ENCODE peak calls at places on chromosomes 11 and 22, in six cellular contexts. One of them, this sample, is unnamed.

GRCh38 chr22:25514436-25514835 is 50.0 kb upstream of the GRK3 start:
- DNase-seq in A549: no peak
- DNase-seq in HCT116: no peak
- DNase-seq in mammary epithelial cell: peak; percentile 42
- DNase-seq in GM23338: peak; percentile 83
- DNase-seq in heart right ventricle: no peak
- DNase-seq in this sample: no peak

GRCh38 chr11:64766881-64767280 is 7.1 kb upstream of the PYGM start:
- DNase-seq in A549: no peak
- DNase-seq in HCT116: no peak
- DNase-seq in heart right ventricle: no peak
- DNase-seq in GM23338: no peak
- DNase-seq in mammary epithelial cell: no peak
- DNase-seq in this sample: no peak

GRCh38 chr22:24875862-24876506 is 70.0 kb downstream of the SGSM1 start:
- DNase-seq in A549: no peak
- DNase-seq in heart right ventricle: no peak
- DNase-seq in HCT116: no peak
- DNase-seq in mammary epithelial cell: no peak
- DNase-seq in GM23338: peak; percentile 82
- DNase-seq in this sample: peak; percentile 30

GRCh38 chr22:45503816-45504702 is 1.4 kb downstream of the FBLN1 start:
- DNase-seq in HCT116: no peak
- DNase-seq in mammary epithelial cell: peak; percentile 79
- DNase-seq in GM23338: peak; percentile 80
- DNase-seq in heart right ventricle: no peak
- DNase-seq in A549: no peak
- DNase-seq in this sample: peak; percentile 80

GRCh38 chr11:14089690-14090462 is 127.4 kb downstream of the SPON1 start:
- DNase-seq in GM23338: no peak
- DNase-seq in heart right ventricle: peak; percentile 14
- DNase-seq in A549: no peak
- DNase-seq in HCT116: no peak
- DNase-seq in mammary epithelial cell: no peak
- DNase-seq in this sample: no peak

GRCh38 chr11:88378422-88379066 is 41.0 kb upstream of the CTSC start:
- DNase-seq in heart right ventricle: no peak
- DNase-seq in GM23338: no peak
- DNase-seq in A549: no peak
- DNase-seq in HCT116: no peak
- DNase-seq in mammary epithelial cell: no peak
- DNase-seq in this sample: no peak

GRCh38 chr22:20438066-20438677 is 547 bp upstream of the SCARF2 start:
- DNase-seq in mammary epithelial cell: no peak
- DNase-seq in GM23338: peak; percentile 65
- DNase-seq in A549: no peak
- DNase-seq in heart right ventricle: no peak
- DNase-seq in HCT116: no peak
- DNase-seq in this sample: peak; percentile 75

GRCh38 chr11:119363874-119364590 is 17.5 kb downstream of the USP2 start:
- DNase-seq in mammary epithelial cell: no peak
- DNase-seq in heart right ventricle: peak; percentile 79
- DNase-seq in HCT116: no peak
- DNase-seq in A549: peak; percentile 31
- DNase-seq in GM23338: peak; percentile 80
- DNase-seq in this sample: no peak

GRCh38 chr11:19359425-19360000 is 118.8 kb upstream of the E2F8 start:
- DNase-seq in mammary epithelial cell: no peak
- DNase-seq in GM23338: no peak
- DNase-seq in A549: no peak
- DNase-seq in heart right ventricle: no peak
- DNase-seq in HCT116: no peak
- DNase-seq in this sample: peak; percentile 75

GRCh38 chr11:18769802-18770456 is 21.7 kb downstream of the PTPN5 start:
- DNase-seq in GM23338: peak; percentile 64
- DNase-seq in mammary epithelial cell: no peak
- DNase-seq in A549: no peak
- DNase-seq in HCT116: no peak
- DNase-seq in heart right ventricle: no peak
- DNase-seq in this sample: no peak

GRCh38 chr11:73335204-73335923 is 27.3 kb downstream of the ARHGEF17 start:
- DNase-seq in A549: peak; percentile 93
- DNase-seq in HCT116: peak; percentile 33
- DNase-seq in mammary epithelial cell: peak; percentile 55
- DNase-seq in GM23338: peak; percentile 86
- DNase-seq in heart right ventricle: peak; percentile 89
- DNase-seq in this sample: peak; percentile 85

GRCh38 chr22:39089928-39090327 is 7.1 kb upstream of the APOBEC3H start:
- DNase-seq in HCT116: no peak
- DNase-seq in mammary epithelial cell: peak; percentile 36
- DNase-seq in A549: no peak
- DNase-seq in heart right ventricle: no peak
- DNase-seq in GM23338: no peak
- DNase-seq in this sample: no peak

GRCh38 chr11:113384551-113384950 is 3.0 kb upstream of the ANKK1 start:
- DNase-seq in mammary epithelial cell: peak; percentile 100
- DNase-seq in HCT116: no peak
- DNase-seq in GM23338: no peak
- DNase-seq in heart right ventricle: no peak
- DNase-seq in A549: no peak
- DNase-seq in this sample: peak; percentile 89

DNA sequence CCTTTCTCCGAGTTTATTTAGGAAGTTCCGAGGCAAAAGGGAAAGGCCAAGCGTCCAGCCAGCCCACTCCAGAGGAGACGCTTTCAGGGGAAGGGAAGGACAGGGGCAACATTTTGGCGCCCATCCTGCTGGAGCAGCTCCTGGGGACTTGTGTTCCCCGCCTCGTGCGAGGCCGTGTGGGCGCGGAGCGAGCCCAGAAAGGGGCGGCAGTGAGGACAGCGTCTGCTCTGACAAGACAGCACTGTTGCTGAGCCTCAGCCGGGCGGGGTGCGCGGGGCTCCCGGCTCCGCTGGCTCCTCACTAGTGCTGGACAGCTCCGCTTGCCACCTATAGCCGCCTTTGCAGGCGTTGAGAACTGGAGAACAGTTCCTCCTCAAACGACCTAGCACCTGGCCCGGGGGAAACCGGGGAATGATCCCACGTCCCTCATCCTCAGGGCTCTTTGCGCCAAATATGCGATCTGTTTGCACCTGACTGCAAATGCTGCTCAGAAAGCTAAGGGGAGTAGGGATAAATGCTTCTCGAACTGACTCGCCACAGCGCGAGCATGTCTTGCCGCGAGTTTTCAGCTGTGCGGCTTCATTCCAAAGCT is 722 bp upstream of the GUCY1A2 start:
- DNase-seq in mammary epithelial cell: peak; percentile 53
- DNase-seq in heart right ventricle: peak; percentile 56
- DNase-seq in GM23338: peak; percentile 91
- DNase-seq in HCT116: no peak
- DNase-seq in A549: peak; percentile 36
- DNase-seq in this sample: peak; percentile 84
- H3K4me3 ChIP-seq in mammary epithelial cell: no peak overlapping the region
- H3K4me3 ChIP-seq in heart right ventricle: no peak overlapping the region
- H3K4me3 ChIP-seq in GM23338: peak overlapping the region; percentile 70
- H3K4me3 ChIP-seq in HCT116: no peak overlapping the region
- H3K4me3 ChIP-seq in A549: peak overlapping the region; percentile 62
- H3K4me3 ChIP-seq in this sample: peak overlapping the region; percentile 59

DNA sequence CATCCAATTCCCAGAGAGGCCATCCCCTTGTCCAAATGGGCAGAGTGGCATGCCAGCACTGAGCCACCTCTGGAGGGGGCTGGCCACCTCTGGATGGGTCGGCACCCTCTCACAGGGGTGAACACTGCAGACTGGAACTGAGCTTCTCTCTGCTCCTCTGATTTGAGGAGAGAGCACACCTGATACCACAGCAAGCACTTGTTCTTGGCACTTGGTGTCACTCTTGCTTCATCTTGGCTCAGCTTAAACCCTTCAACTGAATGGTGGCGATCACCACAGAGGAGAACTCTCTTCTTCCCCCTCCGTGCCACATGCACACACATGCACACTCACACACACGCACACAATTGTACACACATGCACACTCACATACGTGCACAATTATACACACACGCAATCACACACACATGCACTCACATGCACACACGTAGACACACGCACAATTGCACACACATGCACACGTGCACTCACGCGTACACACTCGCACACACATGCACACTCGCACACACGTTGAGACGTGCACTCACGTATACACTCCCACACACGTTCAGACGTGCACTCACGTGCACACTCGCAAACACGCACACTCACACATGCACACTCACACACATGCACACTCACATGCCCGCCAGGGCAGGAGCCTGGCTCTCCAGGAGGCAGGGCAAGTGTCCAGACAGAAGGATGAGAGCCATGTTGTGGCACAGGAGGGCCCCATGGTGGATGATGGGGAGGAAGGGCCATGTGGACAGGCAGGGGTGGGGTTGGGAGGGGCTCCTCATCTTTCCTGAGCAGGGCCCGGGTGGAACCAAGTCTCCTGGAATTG is 23.4 kb downstream of the OVOL1 start:
- DNase-seq in GM23338: no peak
- DNase-seq in heart right ventricle: no peak
- DNase-seq in A549: no peak
- DNase-seq in mammary epithelial cell: no peak
- DNase-seq in HCT116: no peak
- DNase-seq in this sample: no peak
- TF ChIP-seq CTCF in GM23338: peak; percentile 30
- TF ChIP-seq CTCF in heart right ventricle: no peak
- TF ChIP-seq CTCF in A549: no peak
- TF ChIP-seq CTCF in mammary epithelial cell: no peak
- TF ChIP-seq CTCF in HCT116: no peak
- TF ChIP-seq CTCF in this sample: no peak

GRCh38 chr11:121449626-121450025 is 2.5 kb upstream of the SORL1 start:
- DNase-seq in mammary epithelial cell: no peak
- DNase-seq in A549: no peak
- DNase-seq in HCT116: no peak
- DNase-seq in heart right ventricle: no peak
- DNase-seq in GM23338: no peak
- DNase-seq in this sample: no peak
- H3K4me3 ChIP-seq in mammary epithelial cell: no peak overlapping the region
- H3K4me3 ChIP-seq in A549: no peak overlapping the region
- H3K4me3 ChIP-seq in HCT116: no peak overlapping the region
- H3K4me3 ChIP-seq in heart right ventricle: no peak overlapping the region
- H3K4me3 ChIP-seq in GM23338: no peak overlapping the region
- H3K4me3 ChIP-seq in this sample: no peak overlapping the region

DNA sequence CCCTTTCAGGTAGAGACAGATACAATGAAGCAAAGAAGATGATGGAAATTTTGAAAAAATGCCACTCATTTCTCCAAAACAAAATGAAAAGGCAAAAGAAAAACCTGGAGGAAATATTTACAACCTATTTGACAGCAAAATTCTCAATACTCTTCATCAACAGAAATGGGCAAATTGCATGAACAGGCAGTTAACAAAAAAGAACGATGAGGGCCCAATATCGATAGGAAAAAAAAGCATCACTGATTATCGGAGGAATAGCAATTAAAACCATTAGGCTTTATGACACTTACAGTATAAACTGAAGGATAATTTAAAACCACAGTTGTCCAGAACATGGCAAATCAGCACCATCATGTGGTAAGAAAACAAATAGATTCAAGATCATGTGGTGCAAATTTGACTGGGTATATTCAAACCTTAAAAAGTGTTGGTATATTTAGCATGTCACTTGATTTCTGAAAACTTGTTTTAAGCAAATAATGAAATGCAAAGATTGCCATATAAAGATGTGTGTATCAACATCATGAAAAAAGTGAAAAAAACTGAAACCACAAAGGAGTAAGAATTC is 222.9 kb downstream of the BRD1 start:
- DNase-seq in mammary epithelial cell: no peak
- DNase-seq in GM23338: peak; percentile 1
- DNase-seq in A549: no peak
- DNase-seq in HCT116: no peak
- DNase-seq in heart right ventricle: no peak
- DNase-seq in this sample: no peak
- TF ChIP-seq CTCF in mammary epithelial cell: no peak
- TF ChIP-seq CTCF in GM23338: no peak
- TF ChIP-seq CTCF in A549: no peak
- TF ChIP-seq CTCF in HCT116: peak; percentile 12
- TF ChIP-seq CTCF in heart right ventricle: no peak
- TF ChIP-seq CTCF in this sample: no peak

GRCh38 chr22:33923660-33924246 is 3.5 kb upstream of the LARGE1 start:
- DNase-seq in A549: peak; percentile 43
- DNase-seq in HCT116: peak; percentile 27
- DNase-seq in heart right ventricle: no peak
- DNase-seq in mammary epithelial cell: peak; percentile 59
- DNase-seq in GM23338: peak; percentile 98
- DNase-seq in this sample: peak; percentile 85

GRCh38 chr22:33920927-33921575 is 775 bp upstream of the LARGE1 start:
- DNase-seq in A549: peak; percentile 51
- DNase-seq in GM23338: peak; percentile 99
- DNase-seq in mammary epithelial cell: peak; percentile 96
- DNase-seq in heart right ventricle: peak; percentile 99
- DNase-seq in HCT116: peak; percentile 57
- DNase-seq in this sample: peak; percentile 96

GRCh38 chr22:33921576-33922181 is 1.4 kb upstream of the LARGE1 start:
- DNase-seq in HCT116: no peak
- DNase-seq in mammary epithelial cell: peak; percentile 67
- DNase-seq in A549: peak; percentile 8
- DNase-seq in heart right ventricle: peak; percentile 70
- DNase-seq in GM23338: peak; percentile 93
- DNase-seq in this sample: peak; percentile 57

GRCh38 chr22:33922268-33922667 is 2.0 kb upstream of the LARGE1 start:
- DNase-seq in mammary epithelial cell: peak; percentile 27
- DNase-seq in A549: no peak
- DNase-seq in GM23338: peak; percentile 78
- DNase-seq in heart right ventricle: no peak
- DNase-seq in HCT116: no peak
- DNase-seq in this sample: peak; percentile 35

GRCh38 chr22:33923033-33923432 is 2.8 kb upstream of the LARGE1 start:
- DNase-seq in HCT116: no peak
- DNase-seq in GM23338: no peak
- DNase-seq in mammary epithelial cell: no peak
- DNase-seq in heart right ventricle: no peak
- DNase-seq in A549: no peak
- DNase-seq in this sample: peak; percentile 48
- H3K4me3 ChIP-seq in HCT116: no peak overlapping the region
- H3K4me3 ChIP-seq in GM23338: peak overlapping the region; percentile 92
- H3K4me3 ChIP-seq in mammary epithelial cell: peak overlapping the region; percentile 75
- H3K4me3 ChIP-seq in heart right ventricle: no peak overlapping the region
- H3K4me3 ChIP-seq in A549: peak overlapping the region; percentile 55
- H3K4me3 ChIP-seq in this sample: peak overlapping the region; percentile 66

GRCh38 chr22:27682438-27682837 is 119.1 kb downstream of the MN1 start:
- DNase-seq in GM23338: peak; percentile 74
- DNase-seq in mammary epithelial cell: no peak
- DNase-seq in A549: no peak
- DNase-seq in heart right ventricle: no peak
- DNase-seq in HCT116: no peak
- DNase-seq in this sample: no peak
- TF ChIP-seq CTCF in GM23338: peak; percentile 75
- TF ChIP-seq CTCF in mammary epithelial cell: no peak
- TF ChIP-seq CTCF in A549: no peak
- TF ChIP-seq CTCF in heart right ventricle: no peak
- TF ChIP-seq CTCF in HCT116: peak; percentile 73
- TF ChIP-seq CTCF in this sample: peak; percentile 57

This sample was measured in choroid plexus epithelial cell.